ENCODE peak calls at places on chromosomes 7 and 10, in five cellular contexts. One of them, this sample, is unnamed.

GRCh38 chr7:54811925-54812264 is 52.9 kb upstream of the SEC61G start:
- DNase-seq in activated T-helper 2 cell treated with anti-CD3 and anti-CD28 coated beads, Interferon-gamma antibody, Interleukin-2, Interleukin-4, amounts not matched to agents 10 μg/mL and 5 μg/mL and 100 μg/mL, durations not matched to agents 14 hours and 24 hours and 36 hours: no peak
- DNase-seq in A172: peak; percentile 33
- DNase-seq in DMS153: no peak
- DNase-seq in GM04503: no peak
- DNase-seq in this sample: no peak

GRCh38 chr7:128150223-128150622 is 90.9 kb upstream of the LEP start:
- DNase-seq in DMS153: no peak
- DNase-seq in A172: no peak
- DNase-seq in GM04503: no peak
- DNase-seq in activated T-helper 2 cell treated with anti-CD3 and anti-CD28 coated beads, Interferon-gamma antibody, Interleukin-2, Interleukin-4, amounts not matched to agents 10 μg/mL and 5 μg/mL and 100 μg/mL, durations not matched to agents 14 hours and 24 hours and 36 hours: no peak
- DNase-seq in this sample: no peak

GRCh38 chr7:32532086-32532485 is 36.8 kb downstream of the AVL9 start:
- DNase-seq in A172: no peak
- DNase-seq in activated T-helper 2 cell treated with anti-CD3 and anti-CD28 coated beads, Interferon-gamma antibody, Interleukin-2, Interleukin-4, amounts not matched to agents 10 μg/mL and 5 μg/mL and 100 μg/mL, durations not matched to agents 14 hours and 24 hours and 36 hours: no peak
- DNase-seq in DMS153: no peak
- DNase-seq in GM04503: no peak
- DNase-seq in this sample: no peak

GRCh38 chr7:137408096-137408495 is 64.6 kb upstream of the PTN start:
- DNase-seq in DMS153: no peak
- DNase-seq in activated T-helper 2 cell treated with anti-CD3 and anti-CD28 coated beads, Interferon-gamma antibody, Interleukin-2, Interleukin-4, amounts not matched to agents 10 μg/mL and 5 μg/mL and 100 μg/mL, durations not matched to agents 14 hours and 24 hours and 36 hours: no peak
- DNase-seq in A172: no peak
- DNase-seq in GM04503: no peak
- DNase-seq in this sample: no peak

GRCh38 chr7:102122026-102122425 is 164.6 kb upstream of the SH2B2 start:
- DNase-seq in activated T-helper 2 cell treated with anti-CD3 and anti-CD28 coated beads, Interferon-gamma antibody, Interleukin-2, Interleukin-4, amounts not matched to agents 10 μg/mL and 5 μg/mL and 100 μg/mL, durations not matched to agents 14 hours and 24 hours and 36 hours: no peak
- DNase-seq in A172: peak; percentile 76
- DNase-seq in DMS153: no peak
- DNase-seq in GM04503: no peak
- DNase-seq in this sample: no peak

GRCh38 chr7:2553831-2554581 is 1.3 kb downstream of the BRAT1 start:
- DNase-seq in GM04503: no peak
- DNase-seq in DMS153: no peak
- DNase-seq in activated T-helper 2 cell treated with anti-CD3 and anti-CD28 coated beads, Interferon-gamma antibody, Interleukin-2, Interleukin-4, amounts not matched to agents 10 μg/mL and 5 μg/mL and 100 μg/mL, durations not matched to agents 14 hours and 24 hours and 36 hours: no peak
- DNase-seq in A172: no peak
- DNase-seq in this sample: no peak

GRCh38 chr7:121831320-121831719 is 41.6 kb upstream of the PTPRZ1 start:
- DNase-seq in GM04503: no peak
- DNase-seq in activated T-helper 2 cell treated with anti-CD3 and anti-CD28 coated beads, Interferon-gamma antibody, Interleukin-2, Interleukin-4, amounts not matched to agents 10 μg/mL and 5 μg/mL and 100 μg/mL, durations not matched to agents 14 hours and 24 hours and 36 hours: no peak
- DNase-seq in DMS153: peak; percentile 7
- DNase-seq in A172: peak; percentile 36
- DNase-seq in this sample: no peak

GRCh38 chr7:74612015-74612829 is 45.3 kb upstream of the GTF2I start:
- DNase-seq in GM04503: no peak
- DNase-seq in A172: peak; percentile 53
- DNase-seq in activated T-helper 2 cell treated with anti-CD3 and anti-CD28 coated beads, Interferon-gamma antibody, Interleukin-2, Interleukin-4, amounts not matched to agents 10 μg/mL and 5 μg/mL and 100 μg/mL, durations not matched to agents 14 hours and 24 hours and 36 hours: no peak
- DNase-seq in DMS153: peak; percentile 7
- DNase-seq in this sample: peak; percentile 14

GRCh38 chr7:135773451-135773850 is 24.8 kb upstream of the FAM180A start:
- DNase-seq in DMS153: peak; percentile 74
- DNase-seq in A172: no peak
- DNase-seq in activated T-helper 2 cell treated with anti-CD3 and anti-CD28 coated beads, Interferon-gamma antibody, Interleukin-2, Interleukin-4, amounts not matched to agents 10 μg/mL and 5 μg/mL and 100 μg/mL, durations not matched to agents 14 hours and 24 hours and 36 hours: no peak
- DNase-seq in GM04503: no peak
- DNase-seq in this sample: no peak

GRCh38 chr10:75531571-75532031 is 100.2 kb downstream of the LRMDA start:
- DNase-seq in activated T-helper 2 cell treated with anti-CD3 and anti-CD28 coated beads, Interferon-gamma antibody, Interleukin-2, Interleukin-4, amounts not matched to agents 10 μg/mL and 5 μg/mL and 100 μg/mL, durations not matched to agents 14 hours and 24 hours and 36 hours: no peak
- DNase-seq in GM04503: no peak
- DNase-seq in DMS153: no peak
- DNase-seq in A172: peak; percentile 46
- DNase-seq in this sample: no peak

GRCh38 chr10:14259696-14260595 is 70.8 kb downstream of the FRMD4A start:
- DNase-seq in GM04503: peak; percentile 61
- DNase-seq in DMS153: no peak
- DNase-seq in A172: peak; percentile 80
- DNase-seq in activated T-helper 2 cell treated with anti-CD3 and anti-CD28 coated beads, Interferon-gamma antibody, Interleukin-2, Interleukin-4, amounts not matched to agents 10 μg/mL and 5 μg/mL and 100 μg/mL, durations not matched to agents 14 hours and 24 hours and 36 hours: no peak
- DNase-seq in this sample: no peak

GRCh38 chr7:101564778-101565211 is 64.3 kb downstream of the MYL10 start:
- DNase-seq in GM04503: no peak
- DNase-seq in activated T-helper 2 cell treated with anti-CD3 and anti-CD28 coated beads, Interferon-gamma antibody, Interleukin-2, Interleukin-4, amounts not matched to agents 10 μg/mL and 5 μg/mL and 100 μg/mL, durations not matched to agents 14 hours and 24 hours and 36 hours: no peak
- DNase-seq in A172: peak; percentile 50
- DNase-seq in DMS153: no peak
- DNase-seq in this sample: no peak

GRCh38 chr7:110943686-110944350 is 147.1 kb upstream of the LRRN3 start:
- DNase-seq in GM04503: peak; percentile 31
- DNase-seq in activated T-helper 2 cell treated with anti-CD3 and anti-CD28 coated beads, Interferon-gamma antibody, Interleukin-2, Interleukin-4, amounts not matched to agents 10 μg/mL and 5 μg/mL and 100 μg/mL, durations not matched to agents 14 hours and 24 hours and 36 hours: no peak
- DNase-seq in DMS153: no peak
- DNase-seq in A172: no peak
- DNase-seq in this sample: no peak

GRCh38 chr10:13351340-13351915 is 3.3 kb upstream of the SEPHS1 start:
- DNase-seq in GM04503: no peak
- DNase-seq in activated T-helper 2 cell treated with anti-CD3 and anti-CD28 coated beads, Interferon-gamma antibody, Interleukin-2, Interleukin-4, amounts not matched to agents 10 μg/mL and 5 μg/mL and 100 μg/mL, durations not matched to agents 14 hours and 24 hours and 36 hours: peak; percentile 27
- DNase-seq in DMS153: no peak
- DNase-seq in A172: no peak
- DNase-seq in this sample: no peak

GRCh38 chr10:64576497-64576896 is 1055.3 kb downstream of the REEP3 start:
- DNase-seq in A172: no peak
- DNase-seq in GM04503: no peak
- DNase-seq in activated T-helper 2 cell treated with anti-CD3 and anti-CD28 coated beads, Interferon-gamma antibody, Interleukin-2, Interleukin-4, amounts not matched to agents 10 μg/mL and 5 μg/mL and 100 μg/mL, durations not matched to agents 14 hours and 24 hours and 36 hours: no peak
- DNase-seq in DMS153: no peak
- DNase-seq in this sample: no peak

GRCh38 chr7:18580945-18581344 is 85.4 kb downstream of the HDAC9 start:
- DNase-seq in GM04503: no peak
- DNase-seq in DMS153: no peak
- DNase-seq in activated T-helper 2 cell treated with anti-CD3 and anti-CD28 coated beads, Interferon-gamma antibody, Interleukin-2, Interleukin-4, amounts not matched to agents 10 μg/mL and 5 μg/mL and 100 μg/mL, durations not matched to agents 14 hours and 24 hours and 36 hours: no peak
- DNase-seq in A172: no peak
- DNase-seq in this sample: no peak

GRCh38 chr7:107815254-107815882 is 12.3 kb upstream of the SLC26A3 start:
- DNase-seq in A172: no peak
- DNase-seq in GM04503: no peak
- DNase-seq in activated T-helper 2 cell treated with anti-CD3 and anti-CD28 coated beads, Interferon-gamma antibody, Interleukin-2, Interleukin-4, amounts not matched to agents 10 μg/mL and 5 μg/mL and 100 μg/mL, durations not matched to agents 14 hours and 24 hours and 36 hours: no peak
- DNase-seq in DMS153: no peak
- DNase-seq in this sample: no peak

GRCh38 chr10:124703778-124704427 is 40.3 kb downstream of the FAM53B start:
- DNase-seq in GM04503: no peak
- DNase-seq in A172: no peak
- DNase-seq in DMS153: no peak
- DNase-seq in activated T-helper 2 cell treated with anti-CD3 and anti-CD28 coated beads, Interferon-gamma antibody, Interleukin-2, Interleukin-4, amounts not matched to agents 10 μg/mL and 5 μg/mL and 100 μg/mL, durations not matched to agents 14 hours and 24 hours and 36 hours: no peak
- DNase-seq in this sample: peak; percentile 80

GRCh38 chr10:78771215-78771614 is 297.6 kb upstream of the ZMIZ1 start:
- DNase-seq in DMS153: no peak
- DNase-seq in activated T-helper 2 cell treated with anti-CD3 and anti-CD28 coated beads, Interferon-gamma antibody, Interleukin-2, Interleukin-4, amounts not matched to agents 10 μg/mL and 5 μg/mL and 100 μg/mL, durations not matched to agents 14 hours and 24 hours and 36 hours: no peak
- DNase-seq in GM04503: no peak
- DNase-seq in A172: no peak
- DNase-seq in this sample: no peak

GRCh38 chr7:72435913-72436480 is 23.9 kb upstream of the CALN1 start:
- DNase-seq in GM04503: no peak
- DNase-seq in A172: no peak
- DNase-seq in DMS153: no peak
- DNase-seq in activated T-helper 2 cell treated with anti-CD3 and anti-CD28 coated beads, Interferon-gamma antibody, Interleukin-2, Interleukin-4, amounts not matched to agents 10 μg/mL and 5 μg/mL and 100 μg/mL, durations not matched to agents 14 hours and 24 hours and 36 hours: no peak
- DNase-seq in this sample: no peak

GRCh38 chr10:30819306-30820190 is 190.0 kb upstream of the LYZL2 start:
- DNase-seq in DMS153: no peak
- DNase-seq in GM04503: no peak
- DNase-seq in activated T-helper 2 cell treated with anti-CD3 and anti-CD28 coated beads, Interferon-gamma antibody, Interleukin-2, Interleukin-4, amounts not matched to agents 10 μg/mL and 5 μg/mL and 100 μg/mL, durations not matched to agents 14 hours and 24 hours and 36 hours: no peak
- DNase-seq in A172: no peak
- DNase-seq in this sample: no peak

GRCh38 chr10:77780180-77780579 is 142.6 kb upstream of the KCNMA1 start:
- DNase-seq in DMS153: no peak
- DNase-seq in A172: no peak
- DNase-seq in activated T-helper 2 cell treated with anti-CD3 and anti-CD28 coated beads, Interferon-gamma antibody, Interleukin-2, Interleukin-4, amounts not matched to agents 10 μg/mL and 5 μg/mL and 100 μg/mL, durations not matched to agents 14 hours and 24 hours and 36 hours: no peak
- DNase-seq in GM04503: no peak
- DNase-seq in this sample: no peak

GRCh38 chr10:6729071-6729773 is 149.1 kb upstream of the PRKCQ start:
- DNase-seq in A172: peak; percentile 84
- DNase-seq in activated T-helper 2 cell treated with anti-CD3 and anti-CD28 coated beads, Interferon-gamma antibody, Interleukin-2, Interleukin-4, amounts not matched to agents 10 μg/mL and 5 μg/mL and 100 μg/mL, durations not matched to agents 14 hours and 24 hours and 36 hours: no peak
- DNase-seq in DMS153: no peak
- DNase-seq in GM04503: peak; percentile 75
- DNase-seq in this sample: no peak

GRCh38 chr7:111558948-111559347 is 3.3 kb downstream of the IMMP2L start:
- DNase-seq in DMS153: no peak
- DNase-seq in GM04503: no peak
- DNase-seq in activated T-helper 2 cell treated with anti-CD3 and anti-CD28 coated beads, Interferon-gamma antibody, Interleukin-2, Interleukin-4, amounts not matched to agents 10 μg/mL and 5 μg/mL and 100 μg/mL, durations not matched to agents 14 hours and 24 hours and 36 hours: no peak
- DNase-seq in A172: no peak
- DNase-seq in this sample: no peak

GRCh38 chr7:98828368-98828767 is 41.4 kb downstream of the TMEM130 start:
- DNase-seq in GM04503: no peak
- DNase-seq in activated T-helper 2 cell treated with anti-CD3 and anti-CD28 coated beads, Interferon-gamma antibody, Interleukin-2, Interleukin-4, amounts not matched to agents 10 μg/mL and 5 μg/mL and 100 μg/mL, durations not matched to agents 14 hours and 24 hours and 36 hours: no peak
- DNase-seq in DMS153: no peak
- DNase-seq in A172: no peak
- DNase-seq in this sample: no peak

GRCh38 chr10:48523212-48523819 is 81.6 kb downstream of the ARHGAP22 start:
- DNase-seq in activated T-helper 2 cell treated with anti-CD3 and anti-CD28 coated beads, Interferon-gamma antibody, Interleukin-2, Interleukin-4, amounts not matched to agents 10 μg/mL and 5 μg/mL and 100 μg/mL, durations not matched to agents 14 hours and 24 hours and 36 hours: no peak
- DNase-seq in GM04503: peak; percentile 68
- DNase-seq in A172: peak; percentile 59
- DNase-seq in DMS153: no peak
- DNase-seq in this sample: peak; percentile 44

GRCh38 chr7:23315366-23315765 is 16.2 kb downstream of the MALSU1 start:
- DNase-seq in GM04503: no peak
- DNase-seq in A172: peak; percentile 37
- DNase-seq in DMS153: no peak
- DNase-seq in activated T-helper 2 cell treated with anti-CD3 and anti-CD28 coated beads, Interferon-gamma antibody, Interleukin-2, Interleukin-4, amounts not matched to agents 10 μg/mL and 5 μg/mL and 100 μg/mL, durations not matched to agents 14 hours and 24 hours and 36 hours: no peak
- DNase-seq in this sample: no peak